ENCODE peak calls at places on chromosomes 11 and 22, in six cellular contexts. One of them, this sample, is unnamed.

GRCh38 chr11:118605116-118605867 is 2.1 kb upstream of the PHLDB1 start:
- DNase-seq in tibial artery: peak
- DNase-seq in tibial nerve: peak
- DNase-seq in fibroblast of the aortic adventitia: peak
- DNase-seq in astrocyte of the spinal cord: peak
- DNase-seq in colonic mucosa: peak
- DNase-seq in this sample: peak

GRCh38 chr11:58575377-58576020 is at the start of gene LPXN:
- DNase-seq in colonic mucosa: no peak
- DNase-seq in astrocyte of the spinal cord: peak
- DNase-seq in tibial nerve: peak
- DNase-seq in tibial artery: no peak
- DNase-seq in fibroblast of the aortic adventitia: peak
- DNase-seq in this sample: no peak

GRCh38 chr22:48367731-48368130 is 1459.9 kb downstream of the BRD1 start:
- DNase-seq in tibial nerve: no peak
- DNase-seq in fibroblast of the aortic adventitia: no peak
- DNase-seq in astrocyte of the spinal cord: no peak
- DNase-seq in colonic mucosa: no peak
- DNase-seq in tibial artery: no peak
- DNase-seq in this sample: no peak

GRCh38 chr11:65187971-65188461 is 6.3 kb downstream of the CAPN1 start:
- DNase-seq in tibial artery: no peak
- DNase-seq in astrocyte of the spinal cord: no peak
- DNase-seq in colonic mucosa: no peak
- DNase-seq in fibroblast of the aortic adventitia: no peak
- DNase-seq in tibial nerve: no peak
- DNase-seq in this sample: no peak

GRCh38 chr11:67320011-67320410 is 16.7 kb downstream of the SSH3 start:
- DNase-seq in colonic mucosa: no peak
- DNase-seq in fibroblast of the aortic adventitia: no peak
- DNase-seq in tibial nerve: no peak
- DNase-seq in tibial artery: no peak
- DNase-seq in astrocyte of the spinal cord: no peak
- DNase-seq in this sample: no peak

GRCh38 chr11:4643682-4644081 is at the start of gene OR51E1:
- DNase-seq in colonic mucosa: no peak
- DNase-seq in tibial artery: no peak
- DNase-seq in tibial nerve: no peak
- DNase-seq in astrocyte of the spinal cord: no peak
- DNase-seq in fibroblast of the aortic adventitia: no peak
- DNase-seq in this sample: no peak

GRCh38 chr11:131819845-131820244 is 449.4 kb downstream of the NTM start:
- DNase-seq in colonic mucosa: no peak
- DNase-seq in astrocyte of the spinal cord: no peak
- DNase-seq in tibial nerve: no peak
- DNase-seq in fibroblast of the aortic adventitia: no peak
- DNase-seq in tibial artery: no peak
- DNase-seq in this sample: no peak

GRCh38 chr22:36379593-36380361 is 8.0 kb downstream of the MYH9 start:
- DNase-seq in astrocyte of the spinal cord: peak
- DNase-seq in tibial artery: peak
- DNase-seq in fibroblast of the aortic adventitia: no peak
- DNase-seq in colonic mucosa: no peak
- DNase-seq in tibial nerve: no peak
- DNase-seq in this sample: no peak

GRCh38 chr22:47120399-47120798 is 357.9 kb downstream of the TBC1D22A start:
- DNase-seq in tibial nerve: no peak
- DNase-seq in astrocyte of the spinal cord: no peak
- DNase-seq in colonic mucosa: no peak
- DNase-seq in fibroblast of the aortic adventitia: no peak
- DNase-seq in tibial artery: no peak
- DNase-seq in this sample: no peak

GRCh38 chr22:23083315-23084021 is 13.1 kb downstream of the GNAZ start:
- DNase-seq in tibial nerve: no peak
- DNase-seq in fibroblast of the aortic adventitia: no peak
- DNase-seq in colonic mucosa: no peak
- DNase-seq in tibial artery: no peak
- DNase-seq in astrocyte of the spinal cord: no peak
- DNase-seq in this sample: no peak

GRCh38 chr11:35463211-35463810 is 44.0 kb upstream of the SLC1A2 start:
- DNase-seq in colonic mucosa: no peak
- DNase-seq in tibial artery: no peak
- DNase-seq in astrocyte of the spinal cord: no peak
- DNase-seq in fibroblast of the aortic adventitia: no peak
- DNase-seq in tibial nerve: no peak
- DNase-seq in this sample: no peak

GRCh38 chr22:24236656-24237055 is 8.2 kb downstream of the GGT5 start:
- DNase-seq in colonic mucosa: no peak
- DNase-seq in fibroblast of the aortic adventitia: no peak
- DNase-seq in astrocyte of the spinal cord: no peak
- DNase-seq in tibial artery: no peak
- DNase-seq in tibial nerve: no peak
- DNase-seq in this sample: no peak

GRCh38 chr22:36327922-36328551 is 59.7 kb downstream of the MYH9 start:
- DNase-seq in astrocyte of the spinal cord: peak
- DNase-seq in fibroblast of the aortic adventitia: peak
- DNase-seq in colonic mucosa: no peak
- DNase-seq in tibial artery: peak
- DNase-seq in tibial nerve: no peak
- DNase-seq in this sample: peak

GRCh38 chr11:73784734-73785133 is 2.9 kb upstream of the MRPL48 start:
- DNase-seq in tibial artery: no peak
- DNase-seq in colonic mucosa: no peak
- DNase-seq in astrocyte of the spinal cord: no peak
- DNase-seq in tibial nerve: no peak
- DNase-seq in fibroblast of the aortic adventitia: no peak
- DNase-seq in this sample: no peak

GRCh38 chr11:21412652-21413383 is 743.4 kb downstream of the NELL1 start:
- DNase-seq in tibial nerve: no peak
- DNase-seq in astrocyte of the spinal cord: no peak
- DNase-seq in colonic mucosa: no peak
- DNase-seq in tibial artery: no peak
- DNase-seq in fibroblast of the aortic adventitia: no peak
- DNase-seq in this sample: no peak

GRCh38 chr22:39316440-39317083 is 2.9 kb downstream of the RPL3 start:
- DNase-seq in tibial nerve: peak
- DNase-seq in astrocyte of the spinal cord: peak
- DNase-seq in fibroblast of the aortic adventitia: peak
- DNase-seq in colonic mucosa: peak
- DNase-seq in tibial artery: peak
- DNase-seq in this sample: peak

DNA sequence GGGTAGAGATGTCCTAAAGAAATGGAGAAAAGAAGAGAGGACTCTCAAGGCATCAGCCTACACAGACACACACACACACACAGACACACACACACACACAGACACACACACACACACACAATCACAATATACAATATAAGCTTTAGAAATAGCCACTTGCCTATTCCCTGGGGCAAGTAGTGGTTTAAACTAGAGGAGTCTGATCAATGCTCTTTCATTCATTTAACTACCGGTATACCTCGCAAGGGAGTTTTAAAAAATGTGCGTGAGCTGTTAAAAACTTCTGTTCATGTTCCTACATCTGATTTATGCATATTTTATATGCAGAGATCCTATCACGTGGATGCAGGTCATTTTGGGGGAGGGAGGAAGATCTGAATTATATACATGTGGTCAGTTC is 56.7 kb downstream of the SYT13 start:
- DNase-seq in colonic mucosa: no peak
- DNase-seq in fibroblast of the aortic adventitia: no peak
- DNase-seq in tibial artery: no peak
- DNase-seq in tibial nerve: no peak
- DNase-seq in astrocyte of the spinal cord: no peak
- DNase-seq in this sample: no peak
- TF ChIP-seq CTCF in colonic mucosa: no peak
- TF ChIP-seq CTCF in fibroblast of the aortic adventitia: no peak
- TF ChIP-seq CTCF in tibial artery: no peak
- TF ChIP-seq CTCF in tibial nerve: no peak
- TF ChIP-seq CTCF in astrocyte of the spinal cord: no peak
- TF ChIP-seq CTCF in this sample: no peak

DNA sequence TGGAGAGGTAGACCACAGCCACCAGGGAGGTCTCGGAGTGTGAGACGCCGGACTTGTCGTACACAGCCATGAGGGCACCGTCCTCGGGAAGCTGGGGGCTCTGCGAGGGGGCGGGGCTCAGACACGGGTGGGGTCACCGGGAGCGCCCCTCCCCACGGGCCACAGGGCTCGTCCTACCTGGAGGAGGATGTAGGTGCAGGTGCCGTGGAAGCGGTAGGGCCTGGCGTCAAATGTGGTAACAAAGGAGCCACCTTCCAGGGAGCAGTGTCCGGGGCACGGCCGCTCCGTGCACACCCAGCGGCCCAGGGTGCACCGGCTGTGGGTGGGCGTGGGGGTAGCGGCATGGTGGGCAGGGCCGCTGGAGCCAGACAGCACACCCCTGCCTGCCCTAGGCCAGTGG is 7.5 kb downstream of the MUC6 start:
- DNase-seq in tibial artery: no peak
- DNase-seq in colonic mucosa: no peak
- DNase-seq in tibial nerve: no peak
- DNase-seq in astrocyte of the spinal cord: no peak
- DNase-seq in fibroblast of the aortic adventitia: no peak
- DNase-seq in this sample: no peak
- TF ChIP-seq CTCF in tibial artery: no peak
- TF ChIP-seq CTCF in colonic mucosa: no peak
- TF ChIP-seq CTCF in tibial nerve: no peak
- TF ChIP-seq CTCF in astrocyte of the spinal cord: no peak
- TF ChIP-seq CTCF in fibroblast of the aortic adventitia: no peak
- TF ChIP-seq CTCF in this sample: no peak

GRCh38 chr11:11251394-11251970 is 101.6 kb downstream of the CSNK2A3 start:
- DNase-seq in fibroblast of the aortic adventitia: no peak
- DNase-seq in colonic mucosa: no peak
- DNase-seq in tibial artery: no peak
- DNase-seq in tibial nerve: no peak
- DNase-seq in astrocyte of the spinal cord: no peak
- DNase-seq in this sample: no peak
- TF ChIP-seq CTCF in fibroblast of the aortic adventitia: no peak
- TF ChIP-seq CTCF in colonic mucosa: no peak
- TF ChIP-seq CTCF in tibial artery: no peak
- TF ChIP-seq CTCF in tibial nerve: no peak
- TF ChIP-seq CTCF in astrocyte of the spinal cord: no peak
- TF ChIP-seq CTCF in this sample: no peak

GRCh38 chr22:38214248-38215056 is 12.7 kb downstream of the MAFF start:
- DNase-seq in colonic mucosa: peak
- DNase-seq in astrocyte of the spinal cord: peak
- DNase-seq in tibial nerve: no peak
- DNase-seq in fibroblast of the aortic adventitia: peak
- DNase-seq in tibial artery: peak
- DNase-seq in this sample: peak
- TF ChIP-seq CTCF in colonic mucosa: no peak
- TF ChIP-seq CTCF in astrocyte of the spinal cord: peak
- TF ChIP-seq CTCF in tibial nerve: peak
- TF ChIP-seq CTCF in fibroblast of the aortic adventitia: no peak
- TF ChIP-seq CTCF in tibial artery: peak
- TF ChIP-seq CTCF in this sample: peak

DNA sequence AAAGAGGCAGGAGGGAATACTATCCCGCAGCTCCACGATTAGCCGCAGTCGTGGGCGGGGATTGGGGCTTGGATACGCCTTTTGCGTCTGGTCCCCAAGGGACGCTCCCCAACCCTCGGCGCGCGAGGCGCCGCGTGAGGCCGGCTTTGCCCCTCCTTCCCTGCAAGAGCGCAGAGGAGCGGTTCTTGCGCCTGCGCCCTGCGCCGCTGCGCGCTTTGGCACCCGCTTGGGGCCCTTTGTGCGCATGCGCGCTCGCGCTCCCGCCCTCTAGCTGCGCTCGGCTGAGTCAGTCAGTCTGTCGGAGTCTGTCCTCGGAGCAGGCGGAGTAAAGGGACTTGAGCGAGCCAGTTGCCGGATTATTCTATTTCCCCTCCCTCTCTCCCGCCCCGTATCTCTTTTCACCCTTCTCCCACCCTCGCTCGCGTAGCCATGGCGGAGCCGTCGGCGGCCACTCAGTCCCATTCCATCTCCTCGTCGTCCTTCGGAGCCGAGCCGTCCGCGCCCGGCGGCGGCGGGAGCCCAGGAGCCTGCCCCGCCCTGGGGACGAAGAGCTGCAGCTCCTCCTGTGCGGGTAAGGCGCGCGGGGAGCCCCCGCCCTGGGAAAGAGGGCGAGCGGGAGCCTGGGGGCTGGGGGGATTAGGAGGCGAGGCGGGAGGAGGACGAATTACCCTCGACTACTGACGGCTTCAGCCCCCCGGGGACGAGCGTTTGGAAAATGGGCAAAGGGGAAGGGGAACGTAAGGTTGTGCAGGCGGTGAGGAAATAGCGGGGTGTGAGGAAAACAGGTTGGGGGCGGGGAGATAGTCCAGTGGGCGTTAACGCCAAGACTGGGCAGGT is at the start of gene RTN3:
- DNase-seq in tibial nerve: peak
- DNase-seq in fibroblast of the aortic adventitia: peak
- DNase-seq in tibial artery: peak
- DNase-seq in astrocyte of the spinal cord: peak
- DNase-seq in colonic mucosa: peak
- DNase-seq in this sample: peak
- TF ChIP-seq CTCF in tibial nerve: no peak
- TF ChIP-seq CTCF in fibroblast of the aortic adventitia: no peak
- TF ChIP-seq CTCF in tibial artery: peak
- TF ChIP-seq CTCF in astrocyte of the spinal cord: no peak
- TF ChIP-seq CTCF in colonic mucosa: no peak
- TF ChIP-seq CTCF in this sample: no peak

GRCh38 chr11:70740475-70740825 is 342.1 kb downstream of the CTTN start:
- DNase-seq in tibial nerve: no peak
- DNase-seq in colonic mucosa: no peak
- DNase-seq in fibroblast of the aortic adventitia: no peak
- DNase-seq in tibial artery: no peak
- DNase-seq in astrocyte of the spinal cord: no peak
- DNase-seq in this sample: no peak

GRCh38 chr11:70739091-70739490 is 340.8 kb downstream of the CTTN start:
- DNase-seq in tibial artery: no peak
- DNase-seq in fibroblast of the aortic adventitia: no peak
- DNase-seq in tibial nerve: no peak
- DNase-seq in colonic mucosa: no peak
- DNase-seq in astrocyte of the spinal cord: no peak
- DNase-seq in this sample: no peak

GRCh38 chr11:70738661-70739060 is 340.3 kb downstream of the CTTN start:
- DNase-seq in tibial artery: no peak
- DNase-seq in astrocyte of the spinal cord: no peak
- DNase-seq in colonic mucosa: no peak
- DNase-seq in fibroblast of the aortic adventitia: no peak
- DNase-seq in tibial nerve: no peak
- DNase-seq in this sample: no peak

GRCh38 chr11:70741085-70741484 is 342.8 kb downstream of the CTTN start:
- DNase-seq in colonic mucosa: no peak
- DNase-seq in astrocyte of the spinal cord: no peak
- DNase-seq in fibroblast of the aortic adventitia: no peak
- DNase-seq in tibial artery: no peak
- DNase-seq in tibial nerve: no peak
- DNase-seq in this sample: no peak

GRCh38 chr11:70739811-70740474 is 341.6 kb downstream of the CTTN start:
- DNase-seq in astrocyte of the spinal cord: no peak
- DNase-seq in colonic mucosa: no peak
- DNase-seq in tibial nerve: no peak
- DNase-seq in tibial artery: no peak
- DNase-seq in fibroblast of the aortic adventitia: no peak
- DNase-seq in this sample: no peak
- TF ChIP-seq CTCF in astrocyte of the spinal cord: no peak
- TF ChIP-seq CTCF in colonic mucosa: no peak
- TF ChIP-seq CTCF in tibial nerve: no peak
- TF ChIP-seq CTCF in tibial artery: no peak
- TF ChIP-seq CTCF in fibroblast of the aortic adventitia: no peak
- TF ChIP-seq CTCF in this sample: no peak